ENCODE peak calls at places on chromosomes 6 and 20, in eight cellular contexts. K is tibial artery, M is mucosa of descending colon, L is GM23338, E is kidney epithelial cell, S is colonic mucosa, V is left ventricle myocardium inferior, G is IMR-90. C is an unnamed sample. For H3K36me3, the result is how much of the 10 kb centered on the place peaks cover.

GRCh38 chr20:48949304-48950170 is 28.0 kb downstream of the ARFGEF2 start:
- DNase-seq in K (no peak), M (peak), L (peak), E (no peak), S (no peak), V (no peak), G (no peak), C (no peak)

GRCh38 chr6:154474636-154475428 is 35.7 kb downstream of the CNKSR3 start:
- DNase-seq in K (peak), M (no peak), L (no peak), E (peak), S (no peak), V (no peak), G (peak), C (no peak)

GRCh38 chr20:50636601-50637539 is 54.5 kb downstream of the RIPOR3 start:
- DNase-seq in K (no peak), M (no peak), L (peak), E (no peak), S (no peak), V (no peak), G (peak), C (no peak)

GRCh38 chr6:97669191-97669651 is 386.2 kb upstream of the MMS22L start:
- DNase-seq in K (no peak), M (no peak), L (peak), E (no peak), S (no peak), V (peak), G (peak), C (no peak)

GRCh38 chr20:38982291-38982690 is 20.1 kb downstream of the DHX35 start:
- DNase-seq in K (no peak), M (no peak), L (no peak), E (no peak), S (no peak), V (no peak), G (peak), C (no peak)

GRCh38 chr6:62129127-62129526 is 156.9 kb downstream of the KHDRBS2 start:
- DNase-seq in K (no peak), M (no peak), L (no peak), E (no peak), S (no peak), V (no peak), G (no peak), C (no peak)

GRCh38 chr6:157531169-157531985 is 150.4 kb downstream of the ZDHHC14 start:
- DNase-seq in K (no peak), M (peak), L (peak), E (no peak), S (peak), V (no peak), G (no peak), C (no peak)

GRCh38 chr6:139161817-139162284 is 27.0 kb downstream of the HECA start:
- DNase-seq in K (no peak), M (no peak), L (no peak), E (no peak), S (no peak), V (no peak), G (no peak), C (no peak)

GRCh38 chr6:42532038-42532669 is 31.7 kb upstream of the UBR2 start:
- DNase-seq in K (no peak), M (no peak), L (peak), E (no peak), S (peak), V (no peak), G (peak), C (no peak)

GRCh38 chr6:31079656-31080261 is 32.6 kb downstream of the C6orf15 start:
- DNase-seq in K (peak), M (peak), L (peak), E (no peak), S (peak), V (peak), G (peak), C (peak)

GRCh38 chr6:105402090-105402980 is 547 bp downstream of the PREP start:
- DNase-seq in K (no peak), M (no peak), L (peak), E (no peak), S (peak), V (no peak), G (peak), C (peak)

GRCh38 chr6:113833537-113833936 is 23.6 kb upstream of the MARCKS start:
- DNase-seq in K (no peak), M (no peak), L (no peak), E (no peak), S (no peak), V (no peak), G (peak), C (no peak)

GRCh38 chr20:64038579-64039292 is 2.8 kb downstream of the C20orf204 start:
- DNase-seq in K (peak), M (peak), L (peak), E (no peak), S (peak), V (peak), G (peak), C (peak)

GRCh38 chr6:14540276-14540675 is 422.7 kb downstream of the CD83 start:
- DNase-seq in K (no peak), M (no peak), L (no peak), E (no peak), S (no peak), V (no peak), G (peak), C (no peak)

GRCh38 chr20:54028276-54029011 is 42.0 kb downstream of the BCAS1 start:
- DNase-seq in K (no peak), M (no peak), L (no peak), E (no peak), S (no peak), V (no peak), G (no peak), C (no peak)

GRCh38 chr6:104540743-104541142 is 319.0 kb downstream of the HACE1 start:
- DNase-seq in K (no peak), M (no peak), L (no peak), E (no peak), S (no peak), V (no peak), G (peak), C (no peak)

GRCh38 chr6:38178584-38178886 is 359.0 kb downstream of the ZFAND3 start:
- DNase-seq in K (peak), M (no peak), L (no peak), E (no peak), S (no peak), V (no peak), G (no peak), C (peak)

GRCh38 chr20:44819936-44820335 is 9.6 kb upstream of the RIMS4 start:
- DNase-seq in K (peak), M (no peak), L (no peak), E (no peak), S (no peak), V (no peak), G (no peak), C (no peak)

GRCh38 chr6:161169690-161170089 is 104.2 kb downstream of the AGPAT4 start:
- DNase-seq in K (no peak), M (no peak), L (no peak), E (no peak), S (no peak), V (no peak), G (peak), C (no peak)

GRCh38 chr6:71288228-71289038 is at the start of gene OGFRL1:
- DNase-seq in K (peak), M (peak), L (peak), E (peak), S (peak), V (peak), G (peak), C (peak)

GRCh38 chr6:46719099-46719498 is 16.1 kb downstream of the PLA2G7 start:
- DNase-seq in K (no peak), M (no peak), L (no peak), E (peak), S (no peak), V (no peak), G (peak), C (no peak)

GRCh38 chr20:39264506-39265172 is 302.5 kb downstream of the DHX35 start:
- DNase-seq in K (no peak), M (peak), L (peak), E (peak), S (peak), V (peak), G (peak), C (no peak)

GRCh38 chr20:3813758-3814581 is 6.4 kb upstream of the AP5S1 start:
- DNase-seq in K (no peak), M (no peak), L (no peak), E (no peak), S (no peak), V (no peak), G (no peak), C (no peak)

GRCh38 chr20:31979713-31980426 is 11.9 kb downstream of the XKR7 start:
- DNase-seq in K (no peak), M (no peak), L (peak), E (no peak), S (no peak), V (no peak), G (no peak), C (no peak)

GRCh38 chr6:159038914-159039884 is 5.6 kb downstream of the TAGAP start:
- DNase-seq in K (no peak), M (no peak), L (no peak), E (no peak), S (peak), V (no peak), G (peak), C (no peak)

GRCh38 chr6:13559968-13560650 is 14.3 kb upstream of the SIRT5 start:
- DNase-seq in K (no peak), M (no peak), L (no peak), E (no peak), S (no peak), V (no peak), G (no peak), C (no peak)

GRCh38 chr6:125732398-125732797 is 17.0 kb upstream of the HEY2 start:
- DNase-seq in K (no peak), M (no peak), L (no peak), E (no peak), S (no peak), V (no peak), G (no peak), C (no peak)

GRCh38 chr6:112298021-112298745 is 43.8 kb upstream of the LAMA4 start:
- DNase-seq in K (no peak), M (no peak), L (no peak), E (peak), S (no peak), V (no peak), G (peak), C (no peak)

GRCh38 chr6:155126727-155127439 is 131.8 kb downstream of the TIAM2 start:
- DNase-seq in K (no peak), M (no peak), L (no peak), E (peak), S (no peak), V (no peak), G (peak), C (no peak)

GRCh38 chr6:90982581-90982980 is 395.7 kb upstream of the MAP3K7 start:
- DNase-seq in K (no peak), M (no peak), L (no peak), E (no peak), S (no peak), V (no peak), G (no peak), C (no peak)

GRCh38 chr6:90978046-90978445 is 391.2 kb upstream of the MAP3K7 start:
- DNase-seq in K (no peak), M (no peak), L (no peak), E (no peak), S (no peak), V (no peak), G (no peak), C (no peak)

GRCh38 chr6:90977513-90977912 is 390.6 kb upstream of the MAP3K7 start:
- DNase-seq in K (no peak), M (no peak), L (no peak), E (no peak), S (no peak), V (no peak), G (no peak), C (no peak)

GRCh38 chr6:90983462-90983861 is 396.6 kb upstream of the MAP3K7 start:
- DNase-seq in K (no peak), M (no peak), L (no peak), E (no peak), S (no peak), V (no peak), G (no peak), C (no peak)

DNA sequence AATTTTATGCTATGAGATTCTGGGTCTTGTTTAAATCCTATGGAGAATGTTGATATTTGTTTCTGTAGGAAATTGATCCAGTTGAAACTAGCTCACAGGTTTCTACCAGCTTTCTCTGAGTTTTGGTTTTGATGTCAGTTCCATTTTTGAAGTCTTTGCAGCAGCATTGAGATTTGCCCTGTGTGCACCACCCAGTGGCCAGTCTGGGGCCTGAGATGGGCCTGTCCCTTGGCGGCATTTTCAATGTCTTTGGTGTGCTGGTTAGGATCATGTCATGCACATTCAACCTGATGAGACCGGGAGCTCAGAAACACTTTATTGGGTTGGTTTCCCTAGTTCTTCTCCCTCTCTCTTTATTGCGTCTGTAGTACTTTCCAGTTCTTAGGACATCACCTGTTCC is 395.2 kb upstream of the MAP3K7 start:
- DNase-seq in K (no peak), M (no peak), L (peak), E (no peak), S (no peak), V (no peak), G (no peak), C (no peak)
- TF ChIP-seq CTCF in K (no peak), M (no peak), L (peak), E (no peak), S (no peak), V (no peak), G (no peak), C (no peak)

DNA sequence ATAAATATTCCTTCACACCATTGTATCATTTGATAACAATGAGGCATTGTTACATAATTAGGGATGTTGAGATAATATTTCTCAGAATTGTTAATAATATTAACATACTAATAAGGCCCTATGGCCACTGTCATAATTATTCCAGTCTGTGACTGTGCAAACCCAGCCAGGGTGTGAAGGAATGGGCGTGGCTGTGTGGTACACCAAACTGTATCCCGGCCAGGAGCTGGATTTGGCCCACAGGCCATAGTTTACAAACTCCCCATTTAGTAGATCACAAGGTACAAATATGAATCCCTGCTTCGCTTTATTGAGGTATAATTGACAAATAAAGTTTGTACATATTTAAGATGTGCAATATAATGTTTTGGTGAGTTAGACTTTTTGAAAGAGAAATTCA is 894.7 kb downstream of the C6orf118 start:
- DNase-seq in K (no peak), M (no peak), L (no peak), E (no peak), S (no peak), V (no peak), G (no peak), C (no peak)
- H3K36me3 ChIP-seq in K (under half), M (under half), L (under half), E (under half), S (under half), V (under half), G (under half), C (under half)

GRCh38 chr6:24238700-24239099 is 112.7 kb downstream of the NRSN1 start:
- DNase-seq in K (no peak), M (no peak), L (no peak), E (no peak), S (no peak), V (no peak), G (no peak), C (no peak)

GRCh38 chr6:24240943-24241342 is 114.9 kb downstream of the NRSN1 start:
- DNase-seq in K (no peak), M (no peak), L (no peak), E (no peak), S (no peak), V (no peak), G (no peak), C (no peak)

GRCh38 chr6:24245275-24245674 is 112.6 kb downstream of the DCDC2 start:
- DNase-seq in K (no peak), M (no peak), L (no peak), E (peak), S (no peak), V (no peak), G (no peak), C (no peak)

GRCh38 chr6:24240380-24240779 is 114.4 kb downstream of the NRSN1 start:
- DNase-seq in K (no peak), M (no peak), L (no peak), E (no peak), S (no peak), V (no peak), G (no peak), C (no peak)

GRCh38 chr6:24242924-24243323 is 114.9 kb downstream of the DCDC2 start:
- DNase-seq in K (no peak), M (no peak), L (no peak), E (no peak), S (no peak), V (no peak), G (no peak), C (no peak)
- H3K4me3 ChIP-seq in K (no peak), M (no peak), L (no peak), E (no peak), S (no peak), V (no peak), G (no peak), C (no peak)

GRCh38 chr6:79133173-79133572 is 55.1 kb upstream of the PHIP start:
- DNase-seq in K (no peak), M (no peak), L (no peak), E (no peak), S (no peak), V (no peak), G (no peak), C (no peak)

GRCh38 chr6:79138146-79138545 is 60.1 kb upstream of the PHIP start:
- DNase-seq in K (no peak), M (no peak), L (no peak), E (no peak), S (no peak), V (no peak), G (no peak), C (no peak)

GRCh38 chr6:79135973-79136470 is 58.0 kb upstream of the PHIP start:
- DNase-seq in K (no peak), M (no peak), L (no peak), E (no peak), S (no peak), V (no peak), G (no peak), C (no peak)

GRCh38 chr6:79137671-79138070 is 59.6 kb upstream of the PHIP start:
- DNase-seq in K (no peak), M (no peak), L (no peak), E (no peak), S (no peak), V (no peak), G (no peak), C (no peak)

GRCh38 chr6:79134699-79135474 is 56.8 kb upstream of the PHIP start:
- DNase-seq in K (no peak), M (no peak), L (no peak), E (no peak), S (no peak), V (no peak), G (no peak), C (no peak)
- TF ChIP-seq CTCF in K (no peak), M (no peak), L (peak), E (no peak), S (no peak), V (no peak), G (no peak), C (no peak)

C was measured in upper lobe of right lung.